ENCODE peak calls at places on chromosomes 13 and 19, in six cellular contexts. One of them, this sample, is unnamed.

GRCh38 chr13:95193509-95194230 is 107.6 kb downstream of the ABCC4 start:
- DNase-seq in HCT116: no peak
- DNase-seq in prostate gland: no peak
- DNase-seq in GM23338: no peak
- DNase-seq in Panc1: no peak
- DNase-seq in breast epithelium: no peak
- DNase-seq in this sample: no peak

GRCh38 chr19:18850560-18851375 is 19.0 kb downstream of the UPF1 start:
- DNase-seq in Panc1: no peak
- DNase-seq in HCT116: no peak
- DNase-seq in GM23338: no peak
- DNase-seq in breast epithelium: no peak
- DNase-seq in prostate gland: no peak
- DNase-seq in this sample: no peak

GRCh38 chr13:51303063-51303552 is 36.4 kb upstream of the SERPINE3 start:
- DNase-seq in HCT116: no peak
- DNase-seq in Panc1: no peak
- DNase-seq in prostate gland: no peak
- DNase-seq in breast epithelium: no peak
- DNase-seq in GM23338: peak; percentile 75
- DNase-seq in this sample: no peak

GRCh38 chr13:44470623-44471562 is 97.3 kb downstream of the SERP2 start:
- DNase-seq in GM23338: peak; percentile 44
- DNase-seq in prostate gland: no peak
- DNase-seq in breast epithelium: no peak
- DNase-seq in Panc1: no peak
- DNase-seq in HCT116: peak; percentile 35
- DNase-seq in this sample: no peak

GRCh38 chr13:74683411-74683810 is 549.2 kb upstream of the KLF12 start:
- DNase-seq in HCT116: no peak
- DNase-seq in Panc1: no peak
- DNase-seq in GM23338: peak; percentile 17
- DNase-seq in breast epithelium: no peak
- DNase-seq in prostate gland: peak; percentile 8
- DNase-seq in this sample: no peak

GRCh38 chr19:2276429-2276989 is 5.5 kb downstream of the PEAK3 start:
- DNase-seq in GM23338: no peak
- DNase-seq in HCT116: no peak
- DNase-seq in Panc1: no peak
- DNase-seq in breast epithelium: no peak
- DNase-seq in prostate gland: no peak
- DNase-seq in this sample: no peak

GRCh38 chr13:44719857-44720671 is 143.9 kb upstream of the TSC22D1 start:
- DNase-seq in Panc1: no peak
- DNase-seq in GM23338: no peak
- DNase-seq in breast epithelium: no peak
- DNase-seq in prostate gland: no peak
- DNase-seq in HCT116: no peak
- DNase-seq in this sample: no peak

GRCh38 chr19:4183967-4184717 is 1.7 kb downstream of the ANKRD24 start:
- DNase-seq in Panc1: no peak
- DNase-seq in breast epithelium: no peak
- DNase-seq in HCT116: no peak
- DNase-seq in prostate gland: no peak
- DNase-seq in GM23338: no peak
- DNase-seq in this sample: peak; percentile 81

GRCh38 chr13:102729560-102730275 is 34.9 kb upstream of the METTL21C start:
- DNase-seq in prostate gland: no peak
- DNase-seq in breast epithelium: no peak
- DNase-seq in Panc1: no peak
- DNase-seq in GM23338: peak; percentile 17
- DNase-seq in HCT116: no peak
- DNase-seq in this sample: no peak

GRCh38 chr19:3801412-3802096 is 15.4 kb upstream of the MATK start:
- DNase-seq in HCT116: no peak
- DNase-seq in breast epithelium: no peak
- DNase-seq in Panc1: no peak
- DNase-seq in prostate gland: peak; percentile 53
- DNase-seq in GM23338: peak; percentile 90
- DNase-seq in this sample: peak; percentile 85

GRCh38 chr13:113963376-113963775 is 10.5 kb downstream of the C13orf46 start:
- DNase-seq in Panc1: no peak
- DNase-seq in GM23338: no peak
- DNase-seq in breast epithelium: no peak
- DNase-seq in prostate gland: no peak
- DNase-seq in HCT116: no peak
- DNase-seq in this sample: peak; percentile 50

GRCh38 chr13:110341445-110342247 is 34.6 kb downstream of the COL4A2 start:
- DNase-seq in HCT116: no peak
- DNase-seq in Panc1: no peak
- DNase-seq in prostate gland: no peak
- DNase-seq in GM23338: no peak
- DNase-seq in breast epithelium: no peak
- DNase-seq in this sample: no peak

GRCh38 chr13:75137911-75138571 is 343.9 kb downstream of the TBC1D4 start:
- DNase-seq in prostate gland: no peak
- DNase-seq in HCT116: no peak
- DNase-seq in breast epithelium: no peak
- DNase-seq in Panc1: no peak
- DNase-seq in GM23338: no peak
- DNase-seq in this sample: no peak

GRCh38 chr19:19274146-19274545 is 1.0 kb upstream of the TM6SF2 start:
- DNase-seq in Panc1: no peak
- DNase-seq in GM23338: no peak
- DNase-seq in prostate gland: no peak
- DNase-seq in HCT116: no peak
- DNase-seq in breast epithelium: no peak
- DNase-seq in this sample: no peak

GRCh38 chr19:54160182-54160811 is 776 bp upstream of the LENG1 start:
- DNase-seq in breast epithelium: no peak
- DNase-seq in HCT116: no peak
- DNase-seq in Panc1: no peak
- DNase-seq in prostate gland: no peak
- DNase-seq in GM23338: peak; percentile 55
- DNase-seq in this sample: no peak

GRCh38 chr19:34828156-34828555 is 55.1 kb upstream of the ZNF599 start:
- DNase-seq in breast epithelium: no peak
- DNase-seq in HCT116: no peak
- DNase-seq in Panc1: no peak
- DNase-seq in prostate gland: no peak
- DNase-seq in GM23338: no peak
- DNase-seq in this sample: no peak

GRCh38 chr19:34832581-34833112 is 59.6 kb upstream of the ZNF599 start:
- DNase-seq in GM23338: no peak
- DNase-seq in HCT116: no peak
- DNase-seq in prostate gland: no peak
- DNase-seq in Panc1: no peak
- DNase-seq in breast epithelium: no peak
- DNase-seq in this sample: no peak

GRCh38 chr19:34834513-34834912 is 61.5 kb upstream of the ZNF599 start:
- DNase-seq in Panc1: no peak
- DNase-seq in GM23338: no peak
- DNase-seq in HCT116: no peak
- DNase-seq in breast epithelium: no peak
- DNase-seq in prostate gland: no peak
- DNase-seq in this sample: no peak

GRCh38 chr19:34835952-34836351 is 62.9 kb upstream of the ZNF599 start:
- DNase-seq in GM23338: no peak
- DNase-seq in HCT116: no peak
- DNase-seq in prostate gland: no peak
- DNase-seq in Panc1: no peak
- DNase-seq in breast epithelium: no peak
- DNase-seq in this sample: no peak

DNA sequence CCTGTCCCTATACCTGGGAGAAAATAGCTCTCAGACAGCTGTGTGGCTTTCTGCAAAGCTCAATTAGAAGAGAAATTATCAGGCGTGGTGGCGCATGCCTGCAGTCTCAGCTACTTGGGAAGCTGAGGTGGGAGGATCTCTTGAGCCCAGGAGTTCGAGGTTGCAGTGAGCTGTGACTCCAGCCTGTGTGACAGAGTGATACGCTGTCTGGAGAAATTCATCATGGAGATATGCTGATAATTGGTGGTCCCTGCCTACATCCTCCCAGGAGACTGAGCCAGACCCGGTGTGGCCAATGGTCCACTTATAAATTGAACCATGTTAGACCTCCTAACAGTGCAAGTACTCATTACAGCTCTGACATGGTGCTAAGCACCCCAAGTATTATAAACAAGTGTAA is 58.7 kb upstream of the ZNF599 start:
- DNase-seq in Panc1: no peak
- DNase-seq in GM23338: no peak
- DNase-seq in prostate gland: no peak
- DNase-seq in breast epithelium: no peak
- DNase-seq in HCT116: no peak
- DNase-seq in this sample: no peak
- H3K4me1 ChIP-seq in Panc1: no peaks in the 10 kb centered on the region
- H3K4me1 ChIP-seq in GM23338: no peaks in the 10 kb centered on the region
- H3K4me1 ChIP-seq in prostate gland: no peaks in the 10 kb centered on the region
- H3K4me1 ChIP-seq in breast epithelium: no peaks in the 10 kb centered on the region
- H3K4me1 ChIP-seq in HCT116: no peaks in the 10 kb centered on the region
- H3K4me1 ChIP-seq in this sample: no peaks in the 10 kb centered on the region

DNA sequence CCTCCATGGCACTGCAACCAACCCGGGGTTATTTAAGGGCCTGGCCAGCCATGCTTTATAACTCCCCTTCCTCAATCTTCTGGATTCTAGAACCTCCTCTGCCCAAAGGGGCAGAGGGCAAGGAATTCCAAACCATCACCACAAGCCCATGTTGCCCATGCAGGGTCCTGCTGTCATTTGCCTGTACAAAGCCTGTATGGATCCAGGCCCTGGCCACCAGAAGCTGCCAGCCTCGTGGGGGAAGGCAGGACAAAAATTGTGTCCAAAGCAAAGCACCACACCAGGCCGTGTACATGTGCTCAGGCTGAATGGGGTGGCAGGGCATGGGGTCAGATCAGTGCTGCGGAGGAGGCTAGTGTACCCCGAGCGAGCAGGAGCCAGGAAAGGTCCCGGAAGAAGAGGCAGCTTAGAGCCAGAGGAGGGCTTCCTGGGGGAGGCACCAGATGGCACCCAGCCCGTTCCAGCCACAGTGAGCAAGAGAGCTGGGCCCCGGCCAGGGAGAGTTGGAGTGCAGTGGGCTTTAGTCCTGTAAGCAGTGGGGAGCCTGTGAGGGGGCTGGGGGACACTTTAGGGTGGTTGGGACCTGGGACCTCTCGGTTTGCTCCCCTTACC is 35.8 kb downstream of the CAPN12 start:
- DNase-seq in HCT116: no peak
- DNase-seq in GM23338: no peak
- DNase-seq in prostate gland: no peak
- DNase-seq in breast epithelium: no peak
- DNase-seq in Panc1: no peak
- DNase-seq in this sample: no peak
- H3K27ac ChIP-seq in HCT116: no peak overlapping the region
- H3K27ac ChIP-seq in GM23338: no peak overlapping the region
- H3K27ac ChIP-seq in prostate gland: peak overlapping the region; percentile 77
- H3K27ac ChIP-seq in breast epithelium: peak overlapping the region; percentile 86
- H3K27ac ChIP-seq in Panc1: peak overlapping the region; percentile 65
- H3K27ac ChIP-seq in this sample: peak overlapping the region; percentile 69

DNA sequence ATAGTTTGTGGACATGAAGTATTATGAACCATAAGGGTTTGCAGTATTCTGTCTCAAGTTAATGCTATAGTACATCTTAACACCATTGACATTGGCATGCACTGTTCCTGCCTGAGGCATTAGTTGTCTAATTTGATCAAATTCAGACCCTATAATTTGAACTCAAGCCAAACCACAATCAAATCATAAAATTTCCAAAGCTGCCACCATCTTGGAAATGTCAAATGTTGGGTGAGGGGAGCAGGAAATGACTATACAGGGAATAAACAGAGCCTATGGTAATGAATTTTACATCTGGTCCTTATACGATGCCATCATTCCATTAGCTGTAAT is 257.9 kb downstream of the SPRY2 start:
- DNase-seq in Panc1: no peak
- DNase-seq in breast epithelium: no peak
- DNase-seq in prostate gland: no peak
- DNase-seq in GM23338: no peak
- DNase-seq in HCT116: no peak
- DNase-seq in this sample: no peak
- TF ChIP-seq POLR2AphosphoS5 in Panc1: no peak
- TF ChIP-seq POLR2AphosphoS5 in breast epithelium: no peak
- TF ChIP-seq POLR2AphosphoS5 in prostate gland: no peak
- TF ChIP-seq POLR2AphosphoS5 in GM23338: no peak
- TF ChIP-seq POLR2AphosphoS5 in HCT116: no peak
- TF ChIP-seq POLR2AphosphoS5 in this sample: no peak

DNA sequence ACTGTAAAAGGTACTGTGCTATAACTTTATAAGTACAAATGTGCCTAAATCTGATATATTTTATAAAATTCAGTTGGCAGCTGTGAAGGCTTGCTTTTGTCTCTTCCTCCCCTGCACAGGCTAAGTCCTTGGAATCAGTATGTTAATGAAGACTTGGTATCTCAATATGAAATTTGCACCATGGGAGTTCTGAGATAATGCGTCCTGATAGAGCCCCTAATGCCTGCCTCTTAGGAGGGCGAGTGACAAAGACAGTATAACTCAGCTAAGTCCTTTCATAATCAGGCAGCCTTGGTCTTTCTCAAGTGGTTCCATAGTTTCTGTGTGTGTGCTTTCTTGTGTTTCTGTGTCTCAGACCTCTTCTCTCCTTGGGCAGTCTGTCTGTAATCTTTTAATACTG is 14.7 kb downstream of the LRCH1 start:
- DNase-seq in Panc1: no peak
- DNase-seq in breast epithelium: no peak
- DNase-seq in HCT116: no peak
- DNase-seq in GM23338: no peak
- DNase-seq in prostate gland: no peak
- DNase-seq in this sample: no peak
- H3K4me1 ChIP-seq in Panc1: no peaks in the 10 kb centered on the region
- H3K4me1 ChIP-seq in breast epithelium: no peaks in the 10 kb centered on the region
- H3K4me1 ChIP-seq in HCT116: no peaks in the 10 kb centered on the region
- H3K4me1 ChIP-seq in GM23338: peaks cover 4% of the 10 kb centered on the region
- H3K4me1 ChIP-seq in prostate gland: peaks cover 5% of the 10 kb centered on the region
- H3K4me1 ChIP-seq in this sample: peaks cover 12% of the 10 kb centered on the region

GRCh38 chr19:23762884-23763711 is 4.4 kb upstream of the ZNF681 start:
- DNase-seq in HCT116: no peak
- DNase-seq in prostate gland: peak; percentile 89
- DNase-seq in Panc1: no peak
- DNase-seq in GM23338: peak; percentile 98
- DNase-seq in breast epithelium: peak; percentile 91
- DNase-seq in this sample: peak; percentile 95
- H3K27ac ChIP-seq in HCT116: no peak overlapping the region
- H3K27ac ChIP-seq in prostate gland: peak overlapping the region; percentile 68
- H3K27ac ChIP-seq in Panc1: peak overlapping the region; percentile 85
- H3K27ac ChIP-seq in GM23338: peak overlapping the region; percentile 90
- H3K27ac ChIP-seq in breast epithelium: peak overlapping the region; percentile 89
- H3K27ac ChIP-seq in this sample: peak overlapping the region; percentile 87